ENCODE peak calls at places on chromosome 22, in nine cellular contexts. L is stomach, N is esophagus muscularis mucosa, V is transverse colon, F is A549, M is sigmoid colon, G is tibial nerve, J is K562, R is suprapubic skin. B is an unnamed sample.
A peak's percentile ranks its signal among the peaks of the same experiment; 100 is the strongest.

GRCh38 chr22:36510966-36511881 is 4.4 kb upstream of the FOXRED2 start:
- DNase-seq in L (no peak), F (peak; percentile 55), R (no peak), V (peak; percentile 34), G (peak; percentile 52), N (no peak), M (no peak), J (peak; percentile 34), B (peak; percentile 50)

GRCh38 chr22:37556750-37557149 is 3.5 kb upstream of the CDC42EP1 start:
- DNase-seq in N (no peak), L (no peak), G (no peak), M (no peak), J (no peak), V (no peak), R (no peak), F (no peak), B (no peak)

GRCh38 chr22:50218996-50219727 is 18.4 kb downstream of the SELENOO start:
- DNase-seq in V (peak; percentile 89), F (peak; percentile 42), R (no peak), N (no peak), L (peak; percentile 98), J (peak; percentile 79), M (peak; percentile 97), G (peak; percentile 73), B (peak; percentile 98)

GRCh38 chr22:39318507-39319283 is 728 bp downstream of the RPL3 start:
- DNase-seq in J (peak; percentile 35), R (peak; percentile 65), L (no peak), F (no peak), G (peak; percentile 38), N (no peak), V (peak; percentile 44), M (no peak), B (no peak)

GRCh38 chr22:23385301-23386244 is 194.5 kb downstream of the IGLL1 start:
- DNase-seq in L (peak; percentile 91), V (peak; percentile 88), N (peak; percentile 96), R (peak; percentile 87), G (peak; percentile 86), M (peak; percentile 87), J (peak; percentile 80), F (peak; percentile 77), B (peak; percentile 93)

GRCh38 chr22:28402539-28402938 is 277.1 kb downstream of the TTC28 start:
- DNase-seq in L (no peak), F (no peak), R (no peak), M (no peak), N (no peak), G (no peak), V (no peak), J (no peak), B (no peak)

GRCh38 chr22:17665248-17665647 is 26.7 kb downstream of the BCL2L13 start:
- DNase-seq in R (no peak), M (no peak), G (no peak), J (no peak), L (no peak), F (no peak), N (no peak), V (no peak), B (no peak)

GRCh38 chr22:48199667-48200066 is 1437.2 kb downstream of the TBC1D22A start:
- DNase-seq in R (no peak), J (no peak), L (no peak), N (peak; percentile 79), F (no peak), M (no peak), G (no peak), V (no peak), B (no peak)

GRCh38 chr22:32499666-32500065 is 25.1 kb downstream of the FBXO7 start:
- DNase-seq in J (no peak), F (no peak), G (no peak), L (no peak), R (no peak), N (no peak), M (no peak), V (no peak), B (no peak)

GRCh38 chr22:23632178-23632577 is at the start of gene DRICH1:
- DNase-seq in R (no peak), V (no peak), G (no peak), F (no peak), N (no peak), M (no peak), L (no peak), J (no peak), B (peak; percentile 3)

GRCh38 chr22:17262976-17263375 is 43.7 kb upstream of the ADA2 start:
- DNase-seq in L (no peak), R (no peak), F (no peak), V (no peak), G (no peak), N (no peak), M (no peak), J (no peak), B (no peak)

GRCh38 chr22:20378110-20378509 is 15.8 kb upstream of the ZNF74 start:
- DNase-seq in V (no peak), G (no peak), M (no peak), R (no peak), J (peak; percentile 19), N (no peak), F (no peak), L (no peak), B (no peak)
- H3K4me1 ChIP-seq in V (no peaks in the 10 kb centered on the region), G (no peaks in the 10 kb centered on the region), M (no peaks in the 10 kb centered on the region), R (no peaks in the 10 kb centered on the region), J (no peaks in the 10 kb centered on the region), N (no peaks in the 10 kb centered on the region), F (no peaks in the 10 kb centered on the region), L (no peaks in the 10 kb centered on the region), B (no peaks in the 10 kb centered on the region)

DNA sequence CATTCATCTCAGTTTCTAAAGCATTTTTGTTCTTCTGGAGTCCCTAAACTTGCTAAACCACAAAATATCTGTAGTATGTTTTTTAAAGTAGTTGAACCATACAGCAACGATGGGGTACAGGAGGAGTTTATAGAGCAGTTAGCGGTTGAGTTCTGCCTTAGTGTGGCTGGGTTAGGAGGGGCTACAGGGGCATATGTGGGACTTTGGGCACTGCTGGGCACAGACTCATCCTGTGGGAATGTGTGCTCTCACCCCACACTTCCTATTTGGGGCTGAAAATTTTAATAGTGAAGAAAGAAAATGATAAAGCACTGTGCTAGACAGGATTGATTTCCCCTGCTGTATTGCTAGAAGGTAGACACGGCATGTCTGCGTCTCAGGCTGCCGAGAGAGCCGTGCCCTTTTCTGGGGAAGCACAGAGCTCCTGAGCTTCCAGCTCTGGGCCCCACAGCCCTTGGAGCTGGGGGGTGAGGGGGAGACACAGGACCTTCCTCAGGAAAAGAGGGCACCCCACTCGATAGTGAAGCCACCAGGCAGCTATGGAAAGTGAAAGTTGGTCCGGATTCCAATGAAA is 81.3 kb upstream of the PPARA start:
- DNase-seq in G (no peak), M (peak; percentile 71), J (no peak), F (no peak), V (peak; percentile 36), N (no peak), L (peak; percentile 26), R (peak; percentile 66), B (no peak)
- TF ChIP-seq EP300 in G (no peak), M (no peak), J (no peak), F (no peak), V (no peak), N (no peak), L (no peak), R (no peak), B (no peak)

GRCh38 chr22:46681010-46681409 is 57.0 kb downstream of the CERK start:
- DNase-seq in V (no peak), N (no peak), F (peak; percentile 22), M (no peak), J (peak; percentile 49), L (no peak), R (no peak), G (no peak), B (no peak)
- H3K4me1 ChIP-seq in V (peaks cover 19% of the 10 kb centered on the region), N (peaks cover 31% of the 10 kb centered on the region), F (no peaks in the 10 kb centered on the region), M (peaks cover 12% of the 10 kb centered on the region), J (no peaks in the 10 kb centered on the region), L (peaks cover 42% of the 10 kb centered on the region), R (peaks cover 17% of the 10 kb centered on the region), G (peaks cover 8% of the 10 kb centered on the region), B (peaks cover 6% of the 10 kb centered on the region)

DNA sequence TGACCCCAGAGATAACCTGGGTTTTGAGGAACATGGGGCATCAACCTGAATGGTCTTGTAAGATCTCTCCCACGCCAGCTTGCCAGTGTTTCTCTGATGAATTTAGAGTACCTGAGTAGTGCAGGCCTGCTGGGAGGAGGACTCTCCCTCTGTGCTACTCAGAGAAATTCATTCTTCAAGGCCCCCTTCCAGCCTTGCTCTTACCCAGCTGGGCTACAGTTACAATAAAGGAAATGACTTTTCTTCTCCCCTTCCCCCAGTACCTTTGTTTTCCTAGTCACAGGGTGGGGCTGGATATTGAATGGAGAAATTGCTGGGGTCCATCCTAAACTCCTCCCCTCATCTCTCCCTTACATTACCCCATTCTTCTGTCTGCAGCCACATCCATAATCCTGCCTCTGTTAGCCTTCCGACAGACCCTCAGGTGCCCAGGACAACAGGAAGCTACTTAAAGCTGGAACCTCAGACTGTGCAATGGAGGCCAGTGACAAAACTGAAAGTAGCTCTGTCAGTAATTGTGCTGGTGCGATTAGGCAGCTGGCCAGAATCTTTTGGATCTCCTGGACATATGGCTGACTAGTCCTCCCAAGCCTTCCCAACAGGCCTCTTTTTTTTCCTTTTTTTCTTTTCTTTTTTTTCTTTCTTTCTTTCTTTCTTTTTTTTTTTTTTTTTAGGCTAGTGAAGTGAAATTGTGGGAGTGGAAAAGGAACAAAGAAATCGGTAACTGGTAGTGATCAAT is 17.5 kb downstream of the LIMK2 start:
- DNase-seq in G (no peak), R (no peak), L (peak; percentile 81), J (peak; percentile 15), V (peak; percentile 78), F (no peak), N (no peak), M (peak; percentile 84), B (peak; percentile 63)
- TF ChIP-seq EP300 in G (no peak), R (no peak), L (no peak), J (no peak), V (no peak), F (no peak), N (no peak), M (no peak), B (no peak)